ENCODE peak calls at places on chromosomes 5 and 9, in ten cellular contexts. M, P, D, T, Z, U, A, C, I and B are unnamed samples.

GRCh38 chr5:141534492-141535213 is 45.8 kb downstream of the PCDHGC5 start:
- DNase-seq in M (no peak), P (no peak), D (no peak), T (no peak), Z (no peak), U (no peak), A (no peak), C (no peak), I (no peak), B (no peak)

GRCh38 chr5:137660349-137660817 is 75.5 kb downstream of the KLHL3 start:
- DNase-seq in M (peak; percentile 75), P (peak; percentile 47), D (no peak), T (peak; percentile 33), Z (peak; percentile 71), U (peak; percentile 86), A (peak; percentile 61), C (peak; percentile 66), I (peak; percentile 86), B (peak; percentile 74)

GRCh38 chr9:101307524-101308213 is 77.1 kb downstream of the BAAT start:
- DNase-seq in M (no peak), P (peak; percentile 58), D (no peak), T (no peak), Z (no peak), U (no peak), A (no peak), C (no peak), I (no peak), B (no peak)

GRCh38 chr9:69170231-69170630 is 3.8 kb upstream of the TJP2 start:
- DNase-seq in M (no peak), P (no peak), D (no peak), T (no peak), Z (no peak), U (no peak), A (no peak), C (no peak), I (no peak), B (no peak)

GRCh38 chr9:113516840-113517577 is 53.5 kb downstream of the RGS3 start:
- DNase-seq in M (no peak), P (no peak), D (no peak), T (peak; percentile 60), Z (peak; percentile 82), U (no peak), A (no peak), C (no peak), I (no peak), B (peak; percentile 63)

GRCh38 chr5:28398185-28398584 is 1359.8 kb upstream of the CDH9 start:
- DNase-seq in M (no peak), P (no peak), D (no peak), T (no peak), Z (no peak), U (no peak), A (no peak), C (no peak), I (no peak), B (no peak)

GRCh38 chr9:136359774-136360718 is 3.5 kb downstream of the DNLZ start:
- DNase-seq in M (no peak), P (no peak), D (no peak), T (no peak), Z (no peak), U (no peak), A (no peak), C (no peak), I (no peak), B (no peak)

GRCh38 chr9:116280529-116280928 is 126.9 kb downstream of the PAPPA start:
- DNase-seq in M (no peak), P (no peak), D (no peak), T (no peak), Z (peak; percentile 76), U (no peak), A (no peak), C (no peak), I (no peak), B (no peak)

GRCh38 chr5:168875839-168876238 is 296.7 kb upstream of the PANK3 start:
- DNase-seq in M (no peak), P (no peak), D (no peak), T (no peak), Z (no peak), U (peak; percentile 7), A (peak; percentile 10), C (no peak), I (peak; percentile 55), B (no peak)

GRCh38 chr9:91963711-91964240 is 13.7 kb upstream of the ROR2 start:
- DNase-seq in M (no peak), P (no peak), D (no peak), T (no peak), Z (no peak), U (no peak), A (no peak), C (no peak), I (no peak), B (no peak)

GRCh38 chr9:105890046-105890822 is 195.9 kb downstream of the TMEM38B start:
- DNase-seq in M (no peak), P (no peak), D (no peak), T (no peak), Z (no peak), U (no peak), A (no peak), C (no peak), I (no peak), B (no peak)

GRCh38 chr5:113140837-113141661 is 164.5 kb downstream of the DCP2 start:
- DNase-seq in M (no peak), P (no peak), D (peak; percentile 41), T (no peak), Z (peak; percentile 54), U (peak; percentile 86), A (no peak), C (no peak), I (peak; percentile 38), B (no peak)

GRCh38 chr5:88876714-88877113 is 6.3 kb downstream of the MEF2C start:
- DNase-seq in M (no peak), P (no peak), D (no peak), T (no peak), Z (no peak), U (no peak), A (no peak), C (no peak), I (no peak), B (no peak)

GRCh38 chr5:153617190-153617589 is 126.7 kb downstream of the GRIA1 start:
- DNase-seq in M (no peak), P (no peak), D (no peak), T (no peak), Z (peak; percentile 75), U (peak; percentile 70), A (no peak), C (no peak), I (no peak), B (no peak)

GRCh38 chr9:129776938-129777768 is 24.3 kb upstream of the PTGES start:
- DNase-seq in M (no peak), P (no peak), D (peak; percentile 93), T (no peak), Z (peak; percentile 100), U (peak; percentile 99), A (peak; percentile 95), C (no peak), I (peak; percentile 93), B (peak; percentile 84)